ENCODE peak calls at places on chromosomes 13 and 19, in five cellular contexts. One of them, this sample, is unnamed.

GRCh38 chr19:8438236-8438635 is 6.5 kb upstream of the HNRNPM start:
- DNase-seq in astrocyte: no peak
- DNase-seq in esophagus squamous epithelium: no peak
- DNase-seq in H54: no peak
- DNase-seq in hippocampal formation: no peak
- DNase-seq in this sample: no peak

GRCh38 chr13:22848539-22849052 is 332.2 kb upstream of the SGCG start:
- DNase-seq in astrocyte: no peak
- DNase-seq in hippocampal formation: no peak
- DNase-seq in esophagus squamous epithelium: no peak
- DNase-seq in H54: no peak
- DNase-seq in this sample: no peak

GRCh38 chr13:42544246-42544915 is 29.6 kb upstream of the TNFSF11 start:
- DNase-seq in hippocampal formation: peak; percentile 8
- DNase-seq in H54: no peak
- DNase-seq in esophagus squamous epithelium: no peak
- DNase-seq in astrocyte: peak; percentile 15
- DNase-seq in this sample: no peak

GRCh38 chr19:1039646-1040475 is at the start of gene ABCA7:
- DNase-seq in H54: peak; percentile 93
- DNase-seq in esophagus squamous epithelium: peak; percentile 84
- DNase-seq in hippocampal formation: peak; percentile 88
- DNase-seq in astrocyte: peak; percentile 93
- DNase-seq in this sample: no peak

GRCh38 chr19:46073268-46073922 is 32.6 kb upstream of the IGFL4 start:
- DNase-seq in astrocyte: no peak
- DNase-seq in hippocampal formation: no peak
- DNase-seq in esophagus squamous epithelium: no peak
- DNase-seq in H54: no peak
- DNase-seq in this sample: no peak

GRCh38 chr13:60397693-60398437 is 845 bp downstream of the TDRD3 start:
- DNase-seq in H54: peak; percentile 29
- DNase-seq in esophagus squamous epithelium: peak; percentile 7
- DNase-seq in astrocyte: peak; percentile 64
- DNase-seq in hippocampal formation: peak; percentile 31
- DNase-seq in this sample: no peak

GRCh38 chr13:98892821-98893220 is 85.0 kb downstream of the DOCK9 start:
- DNase-seq in astrocyte: no peak
- DNase-seq in esophagus squamous epithelium: no peak
- DNase-seq in H54: no peak
- DNase-seq in hippocampal formation: no peak
- DNase-seq in this sample: no peak

GRCh38 chr19:57068326-57068725 is 51.5 kb upstream of the USP29 start:
- DNase-seq in esophagus squamous epithelium: no peak
- DNase-seq in astrocyte: no peak
- DNase-seq in H54: no peak
- DNase-seq in hippocampal formation: no peak
- DNase-seq in this sample: no peak